ENCODE peak calls at places on chromosomes 4 and X, in five cellular contexts. Q is type B pancreatic cell, N is mesothelial cell of epicardium, R is GM12878, U is A673. J is an unnamed sample.

GRCh38 chr4:26459756-26460530 is 30.3 kb downstream of the CCKAR start:
- DNase-seq in Q (peak), N (no peak), R (no peak), U (no peak), J (no peak)

GRCh38 chrX:120286733-120287512 is 24.3 kb downstream of the TMEM255A start:
- DNase-seq in Q (no peak), N (no peak), R (no peak), U (no peak), J (peak)

GRCh38 chr4:126969781-126970180 is 663.0 kb upstream of the INTU start:
- DNase-seq in Q (no peak), N (no peak), R (no peak), U (no peak), J (no peak)

GRCh38 chrX:105313596-105313995 is 93.1 kb upstream of the TEX13A start:
- DNase-seq in Q (no peak), N (no peak), R (no peak), U (no peak), J (no peak)

GRCh38 chr4:3290476-3290875 is 2.3 kb upstream of the RGS12 start:
- DNase-seq in Q (peak), N (peak), R (no peak), U (no peak), J (no peak)

GRCh38 chr4:187172340-187172761 is 448.7 kb upstream of the FAT1 start:
- DNase-seq in Q (no peak), N (no peak), R (no peak), U (no peak), J (no peak)

GRCh38 chr4:15836362-15836761 is 58.2 kb downstream of the CD38 start:
- DNase-seq in Q (no peak), N (no peak), R (no peak), U (no peak), J (no peak)

GRCh38 chrX:644304-645023 is 13.9 kb downstream of the SHOX start:
- DNase-seq in Q (peak), N (no peak), R (no peak), U (no peak), J (no peak)

GRCh38 chrX:151488677-151489076 is 74.8 kb upstream of the PASD1 start:
- DNase-seq in Q (no peak), N (no peak), R (no peak), U (peak), J (peak)

GRCh38 chrX:113529425-113530013 is 688.9 kb upstream of the AMOT start:
- DNase-seq in Q (no peak), N (no peak), R (no peak), U (no peak), J (no peak)

GRCh38 chr4:167622481-167623240 is 388.4 kb upstream of the SPOCK3 start:
- DNase-seq in Q (peak), N (peak), R (no peak), U (peak), J (peak)

GRCh38 chr4:69799337-69799736 is 38.9 kb upstream of the SULT1B1 start:
- DNase-seq in Q (no peak), N (no peak), R (no peak), U (no peak), J (no peak)

GRCh38 chr4:69800599-69800998 is 40.2 kb upstream of the SULT1B1 start:
- DNase-seq in Q (no peak), N (no peak), R (no peak), U (peak), J (no peak)
- TF ChIP-seq CTCF in Q (no peak), N (no peak), R (no peak), U (no peak), J (no peak)

DNA sequence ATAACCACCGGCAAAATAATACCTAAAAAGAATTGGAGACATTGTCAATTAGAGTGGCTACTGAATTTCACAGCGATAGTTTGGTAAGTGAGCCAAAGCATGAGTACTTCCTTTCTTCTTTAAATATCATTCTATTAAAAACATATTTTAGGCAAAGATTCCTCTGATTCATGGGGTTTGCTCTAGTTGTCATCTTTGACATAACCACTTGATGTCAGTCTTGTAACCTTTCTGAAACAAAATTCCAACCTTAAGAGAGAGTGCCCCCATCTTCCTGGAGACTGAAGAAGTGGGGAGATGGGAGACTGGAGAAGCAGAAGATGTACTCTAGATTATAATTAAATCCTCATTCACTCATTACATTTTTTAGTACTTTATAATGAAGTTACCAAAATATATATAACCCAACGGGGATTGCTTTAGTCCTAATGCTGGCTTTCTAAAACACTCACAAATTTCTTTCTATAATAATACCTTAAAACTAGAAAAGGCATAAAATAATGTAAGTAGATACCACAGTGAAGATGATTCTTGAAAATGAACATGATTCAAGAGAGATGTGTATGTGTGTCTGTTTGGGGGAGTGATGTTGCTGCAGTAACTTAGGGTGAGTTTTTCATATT is 96.4 kb downstream of the EMCN start:
- DNase-seq in Q (no peak), N (no peak), R (no peak), U (peak), J (no peak)
- TF ChIP-seq CTCF in Q (peak), N (no peak), R (peak), U (peak), J (peak)

DNA sequence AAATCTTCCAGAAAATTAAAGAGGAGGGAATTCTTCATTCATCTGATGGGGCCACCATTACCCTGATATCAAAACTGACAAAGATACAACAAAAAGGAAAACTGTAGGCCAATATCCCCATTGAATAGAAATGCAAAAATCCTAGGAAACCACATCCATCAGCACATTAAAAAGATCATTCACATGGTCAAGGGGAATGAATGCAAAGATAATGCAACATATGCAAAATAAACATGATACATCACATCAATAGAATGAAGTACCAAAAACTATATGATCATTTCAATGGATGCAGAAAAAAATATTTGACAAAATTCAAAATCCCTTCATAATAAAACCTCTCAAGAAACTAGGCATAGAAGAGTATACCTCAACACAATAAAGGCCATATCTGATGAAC is 108.9 kb upstream of the SH3RF1 start:
- DNase-seq in Q (no peak), N (no peak), R (no peak), U (no peak), J (no peak)
- TF ChIP-seq CTCF in Q (no peak), N (no peak), R (no peak), U (no peak), J (no peak)

GRCh38 chr4:119212964-119213606 is 572 bp downstream of the USP53 start:
- DNase-seq in Q (peak), N (peak), R (peak), U (peak), J (peak)
- TF ChIP-seq CTCF in Q (peak), N (no peak), R (peak), U (peak), J (peak)

GRCh38 chrX:46913710-46914109 is 1.5 kb downstream of the JADE3 start:
- DNase-seq in Q (no peak), N (no peak), R (no peak), U (peak), J (no peak)

GRCh38 chrX:46912673-46913491 is 661 bp downstream of the JADE3 start:
- DNase-seq in Q (peak), N (peak), R (no peak), U (peak), J (peak)

GRCh38 chrX:46910415-46910814 is 1.8 kb upstream of the JADE3 start:
- DNase-seq in Q (no peak), N (no peak), R (no peak), U (no peak), J (no peak)

GRCh38 chrX:46916273-46916672 is 4.1 kb downstream of the JADE3 start:
- DNase-seq in Q (no peak), N (no peak), R (no peak), U (no peak), J (no peak)

DNA sequence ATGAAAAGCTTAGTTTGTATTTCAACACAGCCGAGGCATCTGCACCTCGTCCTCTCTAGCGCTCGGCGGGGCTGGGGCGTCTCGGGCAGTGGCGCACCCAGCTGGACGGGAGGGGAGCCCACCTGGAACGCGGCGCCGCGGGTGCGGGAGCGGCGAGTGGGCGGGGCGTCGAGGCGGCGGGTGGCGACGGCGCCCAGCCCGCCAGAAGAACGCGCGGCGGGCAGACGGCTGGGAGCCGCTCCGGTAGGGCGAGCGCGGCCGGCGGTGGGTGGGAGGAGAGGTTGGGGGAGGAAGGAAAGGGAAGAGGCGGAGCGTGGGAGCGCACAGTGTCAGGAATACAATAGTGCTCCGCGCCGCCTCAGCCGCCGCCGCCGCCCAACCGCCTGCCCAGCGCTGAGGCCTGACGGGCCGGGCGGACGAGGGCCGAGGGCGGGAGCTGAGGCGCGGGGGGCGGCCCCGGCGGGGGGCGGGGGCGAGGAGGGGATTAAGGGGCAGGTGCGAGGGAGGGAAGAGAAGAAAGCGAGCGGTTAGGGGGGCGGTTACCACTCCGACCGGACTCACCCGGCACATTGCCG is at the start of gene JADE3:
- DNase-seq in Q (peak), N (peak), R (no peak), U (peak), J (peak)
- TF ChIP-seq CTCF in Q (no peak), N (no peak), R (no peak), U (no peak), J (peak)

GRCh38 chr4:85127653-85128052 is 161.2 kb upstream of the WDFY3 start:
- DNase-seq in Q (no peak), N (no peak), R (no peak), U (peak), J (peak)
- TF ChIP-seq CTCF in Q (peak), N (peak), R (peak), U (peak), J (no peak)

GRCh38 chr4:5824635-5825034 is 68.3 kb downstream of the CRMP1 start:
- DNase-seq in Q (no peak), N (no peak), R (no peak), U (peak), J (peak)
- TF ChIP-seq CTCF in Q (peak), N (no peak), R (peak), U (peak), J (peak)

DNA sequence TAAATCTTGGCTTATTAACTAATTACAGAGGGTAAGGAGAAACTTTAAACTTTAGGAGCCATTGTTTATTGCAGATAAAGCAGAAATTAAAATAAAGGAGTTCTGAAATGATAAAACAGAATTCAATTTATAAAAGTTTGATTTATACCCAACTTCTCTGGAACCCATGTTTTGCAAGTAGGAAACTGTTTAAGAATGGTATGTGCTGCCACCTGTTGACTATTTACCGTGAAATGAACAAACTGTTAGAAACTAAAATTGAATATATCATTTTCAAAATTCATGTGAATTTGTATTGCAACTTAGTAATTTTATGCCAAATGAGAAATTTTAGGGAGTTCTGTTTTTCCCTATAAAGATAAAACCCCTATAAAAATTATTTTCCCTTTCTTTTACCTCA is 11.0 kb upstream of the TBC1D8B start:
- DNase-seq in Q (no peak), N (no peak), R (no peak), U (peak), J (no peak)
- TF ChIP-seq CTCF in Q (peak), N (no peak), R (peak), U (peak), J (peak)

DNA sequence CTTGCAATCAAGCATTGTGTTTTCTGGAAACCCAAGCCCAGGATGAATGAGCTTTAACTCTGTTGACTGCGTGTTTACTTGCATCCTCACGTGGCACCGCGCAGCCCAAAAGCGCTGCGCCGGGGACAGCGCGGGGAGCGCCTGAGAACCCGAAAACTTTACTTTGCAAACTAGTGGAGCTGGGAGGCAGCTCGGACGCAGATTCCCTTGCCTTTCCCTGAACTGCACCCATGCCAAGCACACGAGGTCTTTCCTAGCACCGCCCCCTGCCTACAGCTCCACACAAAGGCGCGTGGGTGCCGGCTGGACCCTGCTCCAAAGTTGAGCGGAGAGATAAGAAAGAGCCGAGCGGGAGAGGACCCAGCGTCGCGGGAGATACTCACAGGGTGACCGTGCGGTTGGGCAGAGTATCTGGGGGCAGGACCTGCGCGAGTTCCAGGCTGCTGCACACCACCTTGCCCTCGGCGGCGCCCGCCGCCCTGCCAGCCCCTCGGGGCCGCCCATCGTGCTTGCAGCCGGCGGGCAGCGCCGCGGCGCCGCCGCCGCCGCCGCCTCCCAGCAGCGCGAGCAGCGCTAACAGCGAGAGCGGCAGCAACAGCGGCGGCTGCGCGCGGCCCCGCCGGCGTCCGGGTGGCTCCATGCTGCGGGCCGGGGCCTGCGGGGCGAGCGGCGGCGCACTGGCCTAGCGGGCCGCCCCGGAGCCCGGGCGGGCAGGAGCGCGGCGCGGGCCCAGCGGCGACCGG is 550 bp downstream of the ADGRA3 start:
- DNase-seq in Q (peak), N (peak), R (no peak), U (peak), J (peak)
- TF ChIP-seq CTCF in Q (peak), N (no peak), R (no peak), U (no peak), J (no peak)